ENCODE peak calls at places on chromosomes 5 and 9, in four cellular contexts. One of them, this sample, is unnamed.
A peak's percentile ranks its signal among the peaks of the same experiment; 100 is the strongest.

GRCh38 chr5:68562308-68562707 is 346.8 kb downstream of the PIK3R1 start:
- DNase-seq in T47D: peak; percentile 54
- DNase-seq in T-helper 9 cell: no peak
- DNase-seq in amniotic stem cell: no peak
- DNase-seq in this sample: peak; percentile 15

GRCh38 chr5:180601591-180602480 is 10.5 kb upstream of the SCGB3A1 start:
- DNase-seq in T47D: no peak
- DNase-seq in T-helper 9 cell: no peak
- DNase-seq in amniotic stem cell: no peak
- DNase-seq in this sample: no peak

GRCh38 chr5:6273090-6273735 is 105.1 kb downstream of the MED10 start:
- DNase-seq in T-helper 9 cell: no peak
- DNase-seq in T47D: no peak
- DNase-seq in amniotic stem cell: no peak
- DNase-seq in this sample: no peak

GRCh38 chr9:22447607-22448305 is 1.1 kb downstream of the DMRTA1 start:
- DNase-seq in T-helper 9 cell: no peak
- DNase-seq in amniotic stem cell: no peak
- DNase-seq in T47D: no peak
- DNase-seq in this sample: peak; percentile 14

GRCh38 chr9:134358968-134359319 is 32.7 kb downstream of the RXRA start:
- DNase-seq in T-helper 9 cell: no peak
- DNase-seq in T47D: no peak
- DNase-seq in amniotic stem cell: no peak
- DNase-seq in this sample: no peak

GRCh38 chr9:104841601-104842106 is 77.7 kb downstream of the NIPSNAP3B start:
- DNase-seq in amniotic stem cell: no peak
- DNase-seq in T47D: no peak
- DNase-seq in T-helper 9 cell: no peak
- DNase-seq in this sample: no peak

GRCh38 chr9:126379661-126380365 is 53.2 kb downstream of the MVB12B start:
- DNase-seq in T47D: no peak
- DNase-seq in amniotic stem cell: no peak
- DNase-seq in T-helper 9 cell: no peak
- DNase-seq in this sample: no peak

GRCh38 chr5:151450605-151451004 is 3.2 kb downstream of the SLC36A1 start:
- DNase-seq in T47D: no peak
- DNase-seq in T-helper 9 cell: no peak
- DNase-seq in amniotic stem cell: no peak
- DNase-seq in this sample: no peak

GRCh38 chr9:77600810-77601209 is 47.3 kb downstream of the GNA14 start:
- DNase-seq in T-helper 9 cell: no peak
- DNase-seq in amniotic stem cell: no peak
- DNase-seq in T47D: no peak
- DNase-seq in this sample: no peak

GRCh38 chr9:90300901-90301688 is 341.5 kb downstream of the DIRAS2 start:
- DNase-seq in amniotic stem cell: peak; percentile 56
- DNase-seq in T47D: peak; percentile 6
- DNase-seq in T-helper 9 cell: no peak
- DNase-seq in this sample: no peak

GRCh38 chr5:169196059-169196458 is 104.9 kb downstream of the SLIT3 start:
- DNase-seq in T47D: no peak
- DNase-seq in amniotic stem cell: no peak
- DNase-seq in T-helper 9 cell: no peak
- DNase-seq in this sample: no peak

GRCh38 chr9:1442105-1442504 is 391.9 kb downstream of the DMRT2 start:
- DNase-seq in T-helper 9 cell: no peak
- DNase-seq in amniotic stem cell: no peak
- DNase-seq in T47D: no peak
- DNase-seq in this sample: no peak

GRCh38 chr5:83564069-83564749 is 92.7 kb downstream of the VCAN start:
- DNase-seq in amniotic stem cell: no peak
- DNase-seq in T-helper 9 cell: no peak
- DNase-seq in T47D: peak; percentile 67
- DNase-seq in this sample: peak; percentile 9

GRCh38 chr5:108884736-108885135 is 137.0 kb downstream of the FER start:
- DNase-seq in T47D: no peak
- DNase-seq in amniotic stem cell: no peak
- DNase-seq in T-helper 9 cell: no peak
- DNase-seq in this sample: no peak

GRCh38 chr5:104513194-104513602 is 950.6 kb upstream of the NUDT12 start:
- DNase-seq in T47D: no peak
- DNase-seq in amniotic stem cell: peak; percentile 19
- DNase-seq in T-helper 9 cell: no peak
- DNase-seq in this sample: no peak

GRCh38 chr5:34415559-34416198 is 240.4 kb upstream of the RAI14 start:
- DNase-seq in amniotic stem cell: no peak
- DNase-seq in T-helper 9 cell: no peak
- DNase-seq in T47D: no peak
- DNase-seq in this sample: no peak

GRCh38 chr5:178205010-178205748 is 846 bp downstream of the HNRNPAB start:
- DNase-seq in amniotic stem cell: peak; percentile 64
- DNase-seq in T-helper 9 cell: peak; percentile 60
- DNase-seq in T47D: peak; percentile 88
- DNase-seq in this sample: no peak

GRCh38 chr5:119031905-119032304 is 39.0 kb upstream of the DMXL1 start:
- DNase-seq in T-helper 9 cell: no peak
- DNase-seq in amniotic stem cell: no peak
- DNase-seq in T47D: no peak
- DNase-seq in this sample: no peak

GRCh38 chr5:109516385-109516784 is 106.6 kb upstream of the PJA2 start:
- DNase-seq in amniotic stem cell: no peak
- DNase-seq in T47D: no peak
- DNase-seq in T-helper 9 cell: no peak
- DNase-seq in this sample: no peak

GRCh38 chr5:21701317-21701716 is 1151.8 kb downstream of the CDH12 start:
- DNase-seq in T47D: peak; percentile 9
- DNase-seq in T-helper 9 cell: no peak
- DNase-seq in amniotic stem cell: no peak
- DNase-seq in this sample: no peak

GRCh38 chr9:85524531-85524930 is 217.2 kb downstream of the AGTPBP1 start:
- DNase-seq in amniotic stem cell: no peak
- DNase-seq in T-helper 9 cell: no peak
- DNase-seq in T47D: no peak
- DNase-seq in this sample: no peak

GRCh38 chr9:14779566-14780022 is 57.1 kb upstream of the CER1 start:
- DNase-seq in T47D: no peak
- DNase-seq in amniotic stem cell: no peak
- DNase-seq in T-helper 9 cell: no peak
- DNase-seq in this sample: peak; percentile 77

GRCh38 chr5:56269216-56269927 is 36.2 kb upstream of the ANKRD55 start:
- DNase-seq in T47D: peak; percentile 78
- DNase-seq in amniotic stem cell: peak; percentile 47
- DNase-seq in T-helper 9 cell: no peak
- DNase-seq in this sample: no peak

GRCh38 chr9:119963258-119963797 is 594.1 kb upstream of the BRINP1 start:
- DNase-seq in T-helper 9 cell: no peak
- DNase-seq in T47D: peak; percentile 87
- DNase-seq in amniotic stem cell: peak; percentile 70
- DNase-seq in this sample: no peak

GRCh38 chr5:140114341-140115185 is 654 bp downstream of the PURA start:
- DNase-seq in T-helper 9 cell: peak; percentile 19
- DNase-seq in T47D: peak; percentile 84
- DNase-seq in amniotic stem cell: peak; percentile 58
- DNase-seq in this sample: peak; percentile 53

GRCh38 chr5:77560677-77561263 is 68.7 kb upstream of the WDR41 start:
- DNase-seq in amniotic stem cell: peak; percentile 10
- DNase-seq in T47D: peak; percentile 73
- DNase-seq in T-helper 9 cell: no peak
- DNase-seq in this sample: no peak

GRCh38 chr9:21056931-21057330 is 20.8 kb downstream of the IFNB1 start:
- DNase-seq in T-helper 9 cell: no peak
- DNase-seq in T47D: no peak
- DNase-seq in amniotic stem cell: no peak
- DNase-seq in this sample: no peak

GRCh38 chr9:113624721-113625120 is 161.2 kb downstream of the RGS3 start:
- DNase-seq in T-helper 9 cell: no peak
- DNase-seq in T47D: no peak
- DNase-seq in amniotic stem cell: peak; percentile 22
- DNase-seq in this sample: peak; percentile 24

GRCh38 chr5:110086658-110087388 is 397.1 kb downstream of the MAN2A1 start:
- DNase-seq in T-helper 9 cell: no peak
- DNase-seq in T47D: peak; percentile 17
- DNase-seq in amniotic stem cell: peak; percentile 65
- DNase-seq in this sample: no peak